ENCODE peak calls at places on chromosomes 3 and 15, in five cellular contexts. One of them, this sample, is unnamed.
A peak's percentile ranks its signal among the peaks of the same experiment; 100 is the strongest.

GRCh38 chr3:105868450-105868744 is 415 bp downstream of the CBLB start:
- DNase-seq in adipocyte: peak; percentile 76
- DNase-seq in aorta: peak; percentile 86
- DNase-seq in retinal pigment epithelial cell: no peak
- DNase-seq in transverse colon: peak; percentile 60
- DNase-seq in this sample: peak; percentile 66

GRCh38 chr15:22810033-22810734 is 23.7 kb downstream of the NIPA1 start:
- DNase-seq in transverse colon: no peak
- DNase-seq in adipocyte: no peak
- DNase-seq in aorta: no peak
- DNase-seq in retinal pigment epithelial cell: no peak
- DNase-seq in this sample: no peak

GRCh38 chr3:32951410-32951811 is at the start of gene CCR4:
- DNase-seq in aorta: no peak
- DNase-seq in retinal pigment epithelial cell: no peak
- DNase-seq in adipocyte: no peak
- DNase-seq in transverse colon: no peak
- DNase-seq in this sample: no peak

GRCh38 chr3:142597898-142598297 is 1.7 kb downstream of the PLS1 start:
- DNase-seq in adipocyte: no peak
- DNase-seq in transverse colon: peak; percentile 41
- DNase-seq in aorta: no peak
- DNase-seq in retinal pigment epithelial cell: no peak
- DNase-seq in this sample: no peak

GRCh38 chr3:101972430-101973162 is 123.3 kb downstream of the NFKBIZ start:
- DNase-seq in transverse colon: no peak
- DNase-seq in retinal pigment epithelial cell: no peak
- DNase-seq in adipocyte: no peak
- DNase-seq in aorta: no peak
- DNase-seq in this sample: no peak

GRCh38 chr15:63599401-63600000 is 2.3 kb downstream of the FBXL22 start:
- DNase-seq in aorta: peak; percentile 90
- DNase-seq in transverse colon: peak; percentile 82
- DNase-seq in retinal pigment epithelial cell: no peak
- DNase-seq in adipocyte: peak; percentile 36
- DNase-seq in this sample: no peak

GRCh38 chr15:66815322-66815721 is 113.3 kb downstream of the SMAD6 start:
- DNase-seq in aorta: no peak
- DNase-seq in adipocyte: peak; percentile 72
- DNase-seq in retinal pigment epithelial cell: no peak
- DNase-seq in transverse colon: no peak
- DNase-seq in this sample: peak; percentile 93

GRCh38 chr3:76177650-76178049 is 392.3 kb upstream of the ZNF717 start:
- DNase-seq in adipocyte: no peak
- DNase-seq in retinal pigment epithelial cell: no peak
- DNase-seq in aorta: no peak
- DNase-seq in transverse colon: no peak
- DNase-seq in this sample: no peak

GRCh38 chr3:150599611-150600297 is 3.4 kb upstream of the SELENOT start:
- DNase-seq in adipocyte: no peak
- DNase-seq in transverse colon: no peak
- DNase-seq in aorta: no peak
- DNase-seq in retinal pigment epithelial cell: no peak
- DNase-seq in this sample: peak; percentile 81

GRCh38 chr15:100713163-100713867 is 110.9 kb downstream of the ASB7 start:
- DNase-seq in retinal pigment epithelial cell: peak; percentile 81
- DNase-seq in transverse colon: peak; percentile 45
- DNase-seq in adipocyte: peak; percentile 23
- DNase-seq in aorta: peak; percentile 51
- DNase-seq in this sample: peak; percentile 55

GRCh38 chr3:36677331-36678007 is 86.9 kb downstream of the DCLK3 start:
- DNase-seq in transverse colon: no peak
- DNase-seq in adipocyte: peak; percentile 74
- DNase-seq in retinal pigment epithelial cell: peak; percentile 41
- DNase-seq in aorta: no peak
- DNase-seq in this sample: peak; percentile 81

GRCh38 chr3:46946856-46947544 is 29.5 kb downstream of the CCDC12 start:
- DNase-seq in retinal pigment epithelial cell: no peak
- DNase-seq in transverse colon: peak; percentile 67
- DNase-seq in adipocyte: peak; percentile 58
- DNase-seq in aorta: no peak
- DNase-seq in this sample: peak; percentile 30

GRCh38 chr15:31523027-31523654 is 196.5 kb downstream of the KLF13 start:
- DNase-seq in adipocyte: no peak
- DNase-seq in aorta: no peak
- DNase-seq in retinal pigment epithelial cell: no peak
- DNase-seq in transverse colon: no peak
- DNase-seq in this sample: no peak

GRCh38 chr3:196941846-196942225 is 492 bp downstream of the NCBP2 start:
- DNase-seq in retinal pigment epithelial cell: peak; percentile 24
- DNase-seq in transverse colon: peak; percentile 60
- DNase-seq in aorta: peak; percentile 82
- DNase-seq in adipocyte: peak; percentile 81
- DNase-seq in this sample: peak; percentile 74

GRCh38 chr3:123448503-123449091 is at the start of gene ADCY5:
- DNase-seq in transverse colon: peak; percentile 33
- DNase-seq in adipocyte: peak; percentile 61
- DNase-seq in retinal pigment epithelial cell: no peak
- DNase-seq in aorta: peak; percentile 79
- DNase-seq in this sample: peak; percentile 12

GRCh38 chr3:71504250-71505036 is 79.1 kb downstream of the FOXP1 start:
- DNase-seq in retinal pigment epithelial cell: peak; percentile 85
- DNase-seq in transverse colon: no peak
- DNase-seq in adipocyte: peak; percentile 86
- DNase-seq in aorta: peak; percentile 75
- DNase-seq in this sample: peak; percentile 92

GRCh38 chr15:42549052-42549491 is 434 bp downstream of the HAUS2 start:
- DNase-seq in adipocyte: peak; percentile 52
- DNase-seq in transverse colon: peak; percentile 16
- DNase-seq in aorta: no peak
- DNase-seq in retinal pigment epithelial cell: no peak
- DNase-seq in this sample: peak; percentile 3

GRCh38 chr3:194474675-194475074 is 12.1 kb downstream of the ATP13A3 start:
- DNase-seq in aorta: no peak
- DNase-seq in adipocyte: peak; percentile 28
- DNase-seq in retinal pigment epithelial cell: no peak
- DNase-seq in transverse colon: no peak
- DNase-seq in this sample: peak; percentile 14

GRCh38 chr15:41779662-41780157 is 5.4 kb downstream of the MAPKBP1 start:
- DNase-seq in adipocyte: peak; percentile 36
- DNase-seq in aorta: no peak
- DNase-seq in retinal pigment epithelial cell: no peak
- DNase-seq in transverse colon: no peak
- DNase-seq in this sample: no peak

GRCh38 chr15:60936186-60936585 is 292.9 kb downstream of the RORA start:
- DNase-seq in transverse colon: no peak
- DNase-seq in aorta: no peak
- DNase-seq in adipocyte: no peak
- DNase-seq in retinal pigment epithelial cell: no peak
- DNase-seq in this sample: no peak

GRCh38 chr3:65182682-65183081 is 494.9 kb upstream of the ADAMTS9 start:
- DNase-seq in retinal pigment epithelial cell: no peak
- DNase-seq in transverse colon: no peak
- DNase-seq in aorta: no peak
- DNase-seq in adipocyte: no peak
- DNase-seq in this sample: no peak

GRCh38 chr3:155391583-155391982 is 98.1 kb upstream of the STRIT1 start:
- DNase-seq in transverse colon: peak; percentile 8
- DNase-seq in adipocyte: peak; percentile 93
- DNase-seq in aorta: no peak
- DNase-seq in retinal pigment epithelial cell: peak; percentile 83
- DNase-seq in this sample: peak; percentile 90

GRCh38 chr3:127637546-127637945 is 8.6 kb downstream of the PODXL2 start:
- DNase-seq in adipocyte: no peak
- DNase-seq in retinal pigment epithelial cell: no peak
- DNase-seq in aorta: peak; percentile 0
- DNase-seq in transverse colon: no peak
- DNase-seq in this sample: peak; percentile 29

GRCh38 chr3:110193114-110193513 is 855.8 kb upstream of the DPPA4 start:
- DNase-seq in aorta: no peak
- DNase-seq in transverse colon: no peak
- DNase-seq in retinal pigment epithelial cell: peak; percentile 2
- DNase-seq in adipocyte: peak; percentile 21
- DNase-seq in this sample: no peak

GRCh38 chr3:112092439-112093179 is 6.4 kb downstream of the C3orf52 start:
- DNase-seq in adipocyte: no peak
- DNase-seq in transverse colon: peak; percentile 37
- DNase-seq in aorta: no peak
- DNase-seq in retinal pigment epithelial cell: no peak
- DNase-seq in this sample: no peak

GRCh38 chr15:96328101-96328958 is 2.2 kb upstream of the NR2F2 start:
- DNase-seq in transverse colon: no peak
- DNase-seq in aorta: no peak
- DNase-seq in adipocyte: peak; percentile 53
- DNase-seq in retinal pigment epithelial cell: no peak
- DNase-seq in this sample: peak; percentile 35

GRCh38 chr3:101722394-101723173 is 1.8 kb upstream of the CEP97 start:
- DNase-seq in transverse colon: no peak
- DNase-seq in aorta: no peak
- DNase-seq in adipocyte: no peak
- DNase-seq in retinal pigment epithelial cell: no peak
- DNase-seq in this sample: no peak

GRCh38 chr15:51121118-51121517 is 26.4 kb upstream of the TNFAIP8L3 start:
- DNase-seq in retinal pigment epithelial cell: peak; percentile 98
- DNase-seq in aorta: peak; percentile 86
- DNase-seq in adipocyte: peak; percentile 69
- DNase-seq in transverse colon: no peak
- DNase-seq in this sample: peak; percentile 98

GRCh38 chr15:90184119-90184785 is 16.9 kb upstream of the SEMA4B start:
- DNase-seq in transverse colon: peak; percentile 89
- DNase-seq in retinal pigment epithelial cell: no peak
- DNase-seq in adipocyte: no peak
- DNase-seq in aorta: peak; percentile 90
- DNase-seq in this sample: peak; percentile 68

GRCh38 chr3:115494826-115495225 is 128.5 kb upstream of the GAP43 start:
- DNase-seq in adipocyte: no peak
- DNase-seq in transverse colon: no peak
- DNase-seq in aorta: no peak
- DNase-seq in retinal pigment epithelial cell: no peak
- DNase-seq in this sample: no peak

GRCh38 chr3:181727122-181728036 is 15.7 kb downstream of the SOX2 start:
- DNase-seq in aorta: no peak
- DNase-seq in adipocyte: no peak
- DNase-seq in transverse colon: no peak
- DNase-seq in retinal pigment epithelial cell: no peak
- DNase-seq in this sample: peak; percentile 9
- H3K4me3 ChIP-seq in aorta: no peak overlapping the region
- H3K4me3 ChIP-seq in adipocyte: peak overlapping the region; percentile 55
- H3K4me3 ChIP-seq in transverse colon: peak overlapping the region; percentile 23
- H3K4me3 ChIP-seq in retinal pigment epithelial cell: no peak overlapping the region
- H3K4me3 ChIP-seq in this sample: no peak overlapping the region

GRCh38 chr15:48646364-48646763 is 855 bp upstream of the FBN1 start:
- DNase-seq in adipocyte: no peak
- DNase-seq in transverse colon: no peak
- DNase-seq in retinal pigment epithelial cell: no peak
- DNase-seq in aorta: no peak
- DNase-seq in this sample: no peak
- H3K4me3 ChIP-seq in adipocyte: peak overlapping the region; percentile 98
- H3K4me3 ChIP-seq in transverse colon: peak overlapping the region; percentile 54
- H3K4me3 ChIP-seq in retinal pigment epithelial cell: peak overlapping the region; percentile 92
- H3K4me3 ChIP-seq in aorta: peak overlapping the region; percentile 62
- H3K4me3 ChIP-seq in this sample: peak overlapping the region; percentile 96

DNA sequence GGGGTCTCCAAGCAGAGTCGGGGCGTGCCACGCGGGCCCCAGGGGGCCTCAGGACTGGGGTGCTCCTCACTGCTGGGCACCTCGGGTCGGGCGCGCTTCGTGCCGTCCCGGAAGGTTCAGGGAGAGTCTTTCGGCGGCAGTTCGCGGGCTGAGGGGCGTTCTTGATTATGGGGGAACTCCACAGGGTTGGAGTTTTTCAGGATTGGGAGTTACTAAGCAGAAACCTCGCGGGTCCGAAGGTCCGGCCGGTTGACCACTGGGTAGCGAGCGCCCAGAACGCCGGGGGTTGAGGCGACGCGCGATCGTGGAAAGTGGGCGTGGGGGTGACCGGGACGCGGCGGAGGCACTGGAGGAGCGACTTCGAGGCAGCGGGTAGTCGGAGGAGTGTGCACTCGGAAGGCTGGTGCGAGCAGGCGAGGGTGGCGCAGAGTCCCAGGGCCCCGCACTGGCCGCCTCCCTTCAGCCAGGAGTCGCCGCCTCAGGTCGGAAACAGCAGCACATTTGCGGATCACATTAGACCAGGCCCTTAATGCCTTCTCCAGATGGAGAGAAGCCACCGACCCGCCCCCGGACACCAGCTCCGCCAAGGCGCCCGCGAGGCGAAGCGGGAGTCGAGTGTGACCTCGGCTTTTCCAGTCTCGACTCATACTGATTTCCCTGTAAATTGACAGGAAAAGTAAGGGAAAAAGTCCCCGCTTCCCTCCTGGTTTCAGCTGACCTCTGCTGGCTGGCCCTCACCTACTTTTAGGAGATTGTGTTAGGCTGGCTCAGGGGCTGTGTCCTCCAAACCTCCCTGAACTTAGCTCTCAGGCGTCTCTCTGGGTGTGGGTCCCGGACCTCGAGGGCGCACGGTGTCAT is 685 bp downstream of the ADAMTSL3 start:
- DNase-seq in adipocyte: no peak
- DNase-seq in aorta: peak; percentile 87
- DNase-seq in retinal pigment epithelial cell: no peak
- DNase-seq in transverse colon: no peak
- DNase-seq in this sample: peak; percentile 10
- H3K4me3 ChIP-seq in adipocyte: peak overlapping the region; percentile 47
- H3K4me3 ChIP-seq in aorta: peak overlapping the region; percentile 48
- H3K4me3 ChIP-seq in retinal pigment epithelial cell: peak overlapping the region; percentile 59
- H3K4me3 ChIP-seq in transverse colon: peak overlapping the region; percentile 38
- H3K4me3 ChIP-seq in this sample: no peak overlapping the region

GRCh38 chr3:87198774-87199173 is 28.3 kb upstream of the CHMP2B start:
- DNase-seq in transverse colon: no peak
- DNase-seq in adipocyte: no peak
- DNase-seq in retinal pigment epithelial cell: no peak
- DNase-seq in aorta: no peak
- DNase-seq in this sample: no peak
- H3K4me3 ChIP-seq in transverse colon: no peak overlapping the region
- H3K4me3 ChIP-seq in adipocyte: no peak overlapping the region
- H3K4me3 ChIP-seq in retinal pigment epithelial cell: no peak overlapping the region
- H3K4me3 ChIP-seq in aorta: no peak overlapping the region
- H3K4me3 ChIP-seq in this sample: no peak overlapping the region